ENCODE peak calls at places on chromosomes 13 and 19, in seven cellular contexts. R is CD4-positive, alpha-beta T cell; W is astrocyte; H is testis; G is psoas muscle; F is mammary epithelial cell; I is hypothalamus. Q is an unnamed sample.

GRCh38 chr13:99870541-99870940 is 101.0 kb downstream of the ZIC5 start:
- DNase-seq in R (no peak), W (no peak), F (no peak), G (no peak), H (no peak), I (no peak), Q (no peak)

GRCh38 chr19:33248954-33249613 is 23.4 kb upstream of the SLC7A10 start:
- DNase-seq in R (no peak), G (no peak), I (no peak), W (no peak), F (no peak), H (no peak), Q (no peak)

GRCh38 chr19:38735257-38735686 is 9.0 kb downstream of the CAPN12 start:
- DNase-seq in R (no peak), F (peak), H (no peak), G (no peak), W (no peak), I (no peak), Q (no peak)

GRCh38 chr19:50669319-50670101 is 20.3 kb downstream of the C19orf81 start:
- DNase-seq in R (peak), H (peak), I (no peak), W (no peak), G (no peak), F (no peak), Q (peak)

GRCh38 chr19:49425922-49426592 is 869 bp downstream of the GFY start:
- DNase-seq in I (no peak), W (no peak), G (no peak), H (peak), R (no peak), F (no peak), Q (no peak)

GRCh38 chr13:105370011-105370645 is 1165.3 kb downstream of the EFNB2 start:
- DNase-seq in R (no peak), F (no peak), I (no peak), H (no peak), G (no peak), W (no peak), Q (no peak)

GRCh38 chr19:6023085-6023682 is 45.2 kb upstream of the RANBP3 start:
- DNase-seq in H (peak), G (no peak), R (no peak), W (peak), I (no peak), F (no peak), Q (no peak)

GRCh38 chr19:6064016-6064702 is 46.1 kb downstream of the RFX2 start:
- DNase-seq in G (no peak), R (no peak), H (peak), F (peak), W (no peak), I (no peak), Q (no peak)

GRCh38 chr19:14472202-14472961 is 2.8 kb downstream of the PTGER1 start:
- DNase-seq in R (peak), H (peak), G (peak), I (peak), F (no peak), W (no peak), Q (peak)

GRCh38 chr19:50728084-50728737 is 5.0 kb downstream of the CLEC11A start:
- DNase-seq in R (peak), G (peak), W (no peak), F (peak), H (peak), I (peak), Q (peak)

GRCh38 chr19:6740589-6741348 is 1.3 kb downstream of the TRIP10 start:
- DNase-seq in G (peak), F (peak), I (no peak), R (no peak), H (peak), W (no peak), Q (peak)

GRCh38 chr19:2210206-2210605 is 25.9 kb downstream of the PLEKHJ1 start:
- DNase-seq in H (no peak), W (no peak), G (no peak), R (no peak), I (no peak), F (no peak), Q (no peak)

GRCh38 chr13:99948907-99949656 is 22.5 kb downstream of the ZIC5 start:
- DNase-seq in I (no peak), W (no peak), R (no peak), F (no peak), H (no peak), G (no peak), Q (no peak)

GRCh38 chr19:50322234-50322633 is 6.9 kb downstream of the KCNC3 start:
- DNase-seq in F (no peak), I (no peak), R (no peak), W (no peak), G (no peak), H (no peak), Q (no peak)

GRCh38 chr13:101623469-101624209 is 171.2 kb downstream of the ITGBL1 start:
- DNase-seq in I (no peak), H (no peak), R (no peak), G (no peak), F (no peak), W (no peak), Q (no peak)

GRCh38 chr19:42281175-42282035 is 12.4 kb downstream of the CIC start:
- DNase-seq in G (peak), R (peak), W (peak), I (peak), F (peak), H (peak), Q (peak)

GRCh38 chr19:23070353-23070781 is 46.5 kb upstream of the ZNF730 start:
- DNase-seq in I (no peak), F (peak), W (no peak), R (no peak), H (peak), G (peak), Q (no peak)

GRCh38 chr13:75271851-75272250 is 210.1 kb downstream of the TBC1D4 start:
- DNase-seq in R (no peak), G (no peak), W (peak), F (peak), I (no peak), H (no peak), Q (no peak)

GRCh38 chr13:84651288-84651687 is 769.0 kb upstream of the SLITRK1 start:
- DNase-seq in F (peak), W (peak), I (no peak), H (no peak), G (no peak), R (no peak), Q (no peak)

GRCh38 chr13:110150384-110151091 is 156.4 kb downstream of the COL4A1 start:
- DNase-seq in R (no peak), W (peak), I (no peak), H (no peak), G (no peak), F (no peak), Q (no peak)

GRCh38 chr19:44685877-44686276 is 13.1 kb upstream of the CEACAM16 start:
- DNase-seq in H (no peak), I (no peak), F (no peak), G (no peak), W (peak), R (no peak), Q (no peak)

GRCh38 chr13:48161530-48162179 is 66.8 kb upstream of the MED4 start:
- DNase-seq in I (no peak), G (peak), F (no peak), H (peak), R (no peak), W (no peak), Q (peak)

GRCh38 chr19:2952953-2953481 is 8.2 kb upstream of the ZNF77 start:
- DNase-seq in F (peak), R (no peak), W (no peak), I (no peak), H (no peak), G (no peak), Q (no peak)

GRCh38 chr13:110518571-110518970 is 43.0 kb downstream of the RAB20 start:
- DNase-seq in R (no peak), W (no peak), G (no peak), F (no peak), H (no peak), I (no peak), Q (no peak)

GRCh38 chr19:35045667-35046300 is 4.3 kb downstream of the HPN start:
- DNase-seq in R (peak), I (no peak), F (peak), H (no peak), W (no peak), G (no peak), Q (peak)

GRCh38 chr13:31236211-31236786 is 36.5 kb downstream of the B3GLCT start:
- DNase-seq in R (no peak), H (no peak), F (peak), W (peak), G (no peak), I (no peak), Q (no peak)

GRCh38 chr19:38583219-38583984 is 34.4 kb downstream of the MAP4K1 start:
- DNase-seq in W (no peak), H (no peak), I (no peak), F (no peak), R (no peak), G (no peak), Q (no peak)

GRCh38 chr13:98922306-98922705 is 55.6 kb downstream of the DOCK9 start:
- DNase-seq in F (no peak), G (no peak), W (peak), H (no peak), I (no peak), R (no peak), Q (no peak)

GRCh38 chr19:8731428-8732169 is 10.2 kb downstream of the OR2Z1 start:
- DNase-seq in H (peak), I (no peak), W (no peak), F (no peak), R (no peak), G (no peak), Q (no peak)

Q was measured in midbrain.